ENCODE peak calls at places on chromosome 22, in nine cellular contexts. F is stomach; S is IMR-90; K is spleen; G is suprapubic skin; T is cardiac muscle cell; U is right lobe of liver; E is CD8-positive, alpha-beta T cell; I is hepatocyte. Z is an unnamed sample. For H3K4me1 and H3K36me3, the result is how much of the 10 kb centered on the place peaks cover.

GRCh38 chr22:29511126-29511854 is 31.3 kb downstream of the NEFH start:
- DNase-seq in K (peak), F (no peak), S (no peak), E (no peak), I (no peak), T (no peak), U (no peak), G (no peak), Z (no peak)

GRCh38 chr22:50121202-50121740 is 31.5 kb downstream of the MOV10L1 start:
- DNase-seq in U (no peak), E (no peak), S (no peak), T (no peak), I (no peak), F (no peak), K (no peak), G (peak), Z (no peak)

GRCh38 chr22:17872491-17872890 is 98.2 kb upstream of the BID start:
- DNase-seq in T (no peak), I (no peak), G (no peak), K (no peak), S (peak), E (no peak), F (no peak), U (no peak), Z (no peak)

GRCh38 chr22:24563246-24563645 is 7.4 kb downstream of the SNRPD3 start:
- DNase-seq in T (no peak), F (no peak), K (peak), U (no peak), S (no peak), E (no peak), I (no peak), G (no peak), Z (no peak)

GRCh38 chr22:37782340-37783168 is 25.2 kb upstream of the GCAT start:
- DNase-seq in K (no peak), G (no peak), F (no peak), T (no peak), S (peak), I (no peak), E (no peak), U (no peak), Z (no peak)

GRCh38 chr22:35552186-35552842 is 11.7 kb downstream of the RASD2 start:
- DNase-seq in U (no peak), E (peak), K (peak), S (no peak), T (peak), F (no peak), I (peak), G (no peak), Z (no peak)

GRCh38 chr22:25548866-25549464 is 15.5 kb upstream of the GRK3 start:
- DNase-seq in S (no peak), K (no peak), G (no peak), U (no peak), F (no peak), I (no peak), E (no peak), T (no peak), Z (no peak)

GRCh38 chr22:17562906-17563870 is at the start of gene SLC25A18:
- DNase-seq in T (peak), G (no peak), U (peak), S (no peak), I (peak), E (no peak), K (peak), F (no peak), Z (peak)

GRCh38 chr22:26041931-26042330 is 127.3 kb upstream of the SEZ6L start:
- DNase-seq in G (no peak), K (no peak), F (no peak), U (no peak), S (no peak), E (no peak), T (no peak), I (no peak), Z (no peak)

GRCh38 chr22:17115311-17115710 is 5.8 kb downstream of the TMEM121B start:
- DNase-seq in K (peak), S (no peak), T (no peak), G (no peak), E (no peak), I (no peak), U (no peak), F (no peak), Z (no peak)

GRCh38 chr22:23784215-23784732 is 2.5 kb upstream of the SMARCB1 start:
- DNase-seq in S (peak), T (no peak), K (no peak), G (no peak), U (peak), E (no peak), F (peak), I (peak), Z (no peak)

GRCh38 chr22:32868928-32869327 is 67.4 kb downstream of the TIMP3 start:
- DNase-seq in F (no peak), I (no peak), U (no peak), K (no peak), T (no peak), S (no peak), E (no peak), G (no peak), Z (no peak)

GRCh38 chr22:35380537-35381423 is at the start of gene HMOX1:
- DNase-seq in G (peak), K (peak), I (peak), S (peak), E (peak), F (peak), T (peak), U (peak), Z (peak)

GRCh38 chr22:23305922-23306374 is 125.6 kb downstream of the BCR start:
- DNase-seq in I (peak), F (peak), G (peak), E (no peak), K (peak), U (no peak), T (peak), S (peak), Z (peak)

GRCh38 chr22:31290494-31291402 is 1.5 kb downstream of the PIK3IP1 start:
- DNase-seq in T (peak), K (peak), U (peak), F (peak), S (peak), I (peak), G (peak), E (peak), Z (peak)
- H3K4me1 ChIP-seq in T (under half), K (under half), U (under half), F (half or more), S (under half), I (under half), G (half or more), E (half or more), Z (half or more)

GRCh38 chr22:46665151-46665695 is 45.0 kb downstream of the GRAMD4 start:
- DNase-seq in T (no peak), S (no peak), U (no peak), E (no peak), K (no peak), G (no peak), I (no peak), F (no peak), Z (no peak)
- H3K36me3 ChIP-seq in T (under half), S (half or more), U (under half), E (under half), K (half or more), G (half or more), I (under half), F (half or more), Z (half or more)

DNA sequence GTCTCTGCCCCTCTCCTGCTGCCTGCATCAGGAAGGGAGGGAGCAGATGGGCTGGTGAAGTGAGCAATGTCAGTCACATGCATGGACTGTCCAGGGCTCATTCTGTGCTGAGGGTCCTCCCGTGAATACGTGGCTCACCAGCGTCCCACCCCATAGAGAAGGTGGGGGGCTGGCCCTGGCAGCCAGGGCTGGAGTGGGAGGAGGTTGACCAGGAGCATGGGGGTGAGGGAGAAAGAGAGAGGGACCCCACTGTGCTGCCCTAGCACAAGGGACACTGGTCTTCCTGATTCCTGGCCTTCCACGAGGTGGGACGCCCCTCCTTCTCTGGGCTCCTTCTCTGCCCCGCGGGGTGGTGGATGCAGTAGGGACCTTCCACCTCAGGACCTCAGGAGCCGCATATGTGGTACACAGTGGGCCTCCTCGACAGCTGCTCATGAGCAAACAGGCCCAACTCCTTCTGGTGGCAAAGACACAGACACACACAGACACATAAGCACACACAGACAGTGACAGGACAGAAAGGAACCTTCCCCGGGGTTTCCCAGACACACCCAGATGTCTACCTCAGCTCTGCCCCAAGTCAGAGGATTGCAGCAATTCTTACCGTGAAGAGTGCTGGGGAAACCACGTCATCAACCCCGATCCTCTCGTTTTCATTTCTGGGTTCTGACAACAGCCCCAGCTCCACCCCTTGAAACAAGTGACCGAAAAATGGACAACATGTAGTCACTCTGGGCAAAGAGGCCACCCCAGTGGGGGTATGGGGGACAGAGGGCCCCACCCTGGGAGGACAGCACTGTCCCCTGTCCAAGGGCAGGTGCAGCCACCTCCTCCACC is 3.6 kb upstream of the APOBEC3A start:
- DNase-seq in G (no peak), S (no peak), F (no peak), U (peak), I (peak), T (no peak), E (no peak), K (peak), Z (no peak)
- H3K4me1 ChIP-seq in G (under half), S (under half), F (under half), U (under half), I (under half), T (under half), E (under half), K (under half), Z (under half)

GRCh38 chr22:20572132-20572802 is 64.9 kb downstream of the MED15 start:
- DNase-seq in E (no peak), G (no peak), S (no peak), K (peak), U (no peak), I (no peak), F (no peak), T (no peak), Z (peak)
- H3K36me3 ChIP-seq in E (half or more), G (half or more), S (half or more), K (half or more), U (half or more), I (under half), F (half or more), T (under half), Z (half or more)

GRCh38 chr22:21816472-21816786 is 51.0 kb downstream of the MAPK1 start:
- DNase-seq in G (no peak), E (no peak), U (no peak), I (no peak), S (no peak), F (no peak), K (no peak), T (no peak), Z (no peak)

GRCh38 chr22:21818487-21819182 is 48.8 kb downstream of the MAPK1 start:
- DNase-seq in U (no peak), T (no peak), K (no peak), S (no peak), F (no peak), G (no peak), I (no peak), E (no peak), Z (no peak)

GRCh38 chr22:21815958-21816357 is 51.5 kb downstream of the MAPK1 start:
- DNase-seq in U (no peak), T (no peak), K (no peak), G (no peak), S (no peak), I (no peak), F (no peak), E (no peak), Z (no peak)

GRCh38 chr22:21815357-21815756 is 52.1 kb downstream of the MAPK1 start:
- DNase-seq in G (no peak), F (no peak), U (no peak), I (no peak), K (no peak), S (no peak), E (no peak), T (no peak), Z (no peak)

GRCh38 chr22:21816787-21817496 is 50.5 kb downstream of the MAPK1 start:
- DNase-seq in S (peak), I (peak), E (peak), T (peak), U (no peak), G (no peak), K (no peak), F (no peak), Z (no peak)
- H3K4me1 ChIP-seq in S (under half), I (under half), E (under half), T (under half), U (under half), G (under half), K (under half), F (half or more), Z (half or more)

GRCh38 chr22:41274856-41275255 is 11.1 kb downstream of the RANGAP1 start:
- DNase-seq in I (no peak), S (no peak), E (no peak), U (no peak), K (no peak), G (no peak), F (no peak), T (no peak), Z (no peak)
- H3K36me3 ChIP-seq in I (under half), S (half or more), E (under half), U (half or more), K (half or more), G (half or more), F (half or more), T (under half), Z (half or more)

DNA sequence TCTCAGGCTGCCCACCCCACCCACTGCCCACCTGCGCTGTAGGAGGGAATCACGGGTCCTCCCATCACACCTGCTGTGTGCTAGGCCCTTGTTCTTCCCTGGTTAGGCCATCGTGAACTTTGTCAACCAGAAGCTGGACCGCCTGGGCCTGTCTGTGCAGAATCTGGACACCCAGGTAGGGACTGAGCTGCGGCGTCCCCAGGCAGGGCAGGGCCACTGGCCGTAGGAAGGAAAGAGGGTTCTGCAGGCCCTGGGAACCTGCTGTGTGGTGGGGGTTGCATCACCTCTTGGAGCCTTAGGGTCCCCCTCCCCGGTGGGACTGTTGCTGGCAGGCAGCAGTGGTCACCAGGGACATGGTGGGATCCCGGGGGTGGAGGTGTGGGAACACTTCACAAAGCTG is 15.5 kb downstream of the PARVG start:
- DNase-seq in I (no peak), G (no peak), K (no peak), T (no peak), F (no peak), S (no peak), E (no peak), U (no peak), Z (no peak)
- H3K4me1 ChIP-seq in I (under half), G (under half), K (under half), T (under half), F (under half), S (under half), E (under half), U (under half), Z (under half)

DNA sequence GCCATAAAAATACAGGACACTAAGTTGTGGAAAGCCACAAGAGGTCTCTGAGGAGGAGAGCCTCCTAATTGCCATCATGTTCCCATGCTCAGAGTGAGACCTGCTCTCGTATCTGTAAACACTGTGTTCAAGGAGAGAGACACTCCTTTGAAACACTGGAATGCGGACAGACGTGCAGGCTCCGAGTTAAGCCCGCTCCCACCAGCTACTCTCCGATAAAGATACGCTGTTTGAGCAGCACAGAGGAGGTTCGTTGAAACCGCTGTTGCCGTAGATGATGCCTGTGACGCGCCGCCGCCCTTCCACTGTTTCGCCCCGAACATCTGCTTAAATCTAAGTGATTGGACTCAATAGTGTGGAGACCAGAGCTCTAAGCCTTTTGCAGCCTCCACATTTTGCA is 25.1 kb downstream of the NUP50 start:
- DNase-seq in F (no peak), I (no peak), G (peak), T (no peak), U (no peak), S (no peak), E (no peak), K (peak), Z (no peak)
- H3K36me3 ChIP-seq in F (under half), I (under half), G (under half), T (under half), U (under half), S (under half), E (under half), K (under half), Z (under half)

GRCh38 chr22:27474711-27475547 is 326.6 kb downstream of the MN1 start:
- DNase-seq in F (no peak), U (no peak), G (no peak), K (no peak), T (peak), I (peak), E (no peak), S (peak), Z (no peak)
- H3K4me1 ChIP-seq in F (under half), U (under half), G (under half), K (under half), T (under half), I (under half), E (under half), S (under half), Z (under half)

DNA sequence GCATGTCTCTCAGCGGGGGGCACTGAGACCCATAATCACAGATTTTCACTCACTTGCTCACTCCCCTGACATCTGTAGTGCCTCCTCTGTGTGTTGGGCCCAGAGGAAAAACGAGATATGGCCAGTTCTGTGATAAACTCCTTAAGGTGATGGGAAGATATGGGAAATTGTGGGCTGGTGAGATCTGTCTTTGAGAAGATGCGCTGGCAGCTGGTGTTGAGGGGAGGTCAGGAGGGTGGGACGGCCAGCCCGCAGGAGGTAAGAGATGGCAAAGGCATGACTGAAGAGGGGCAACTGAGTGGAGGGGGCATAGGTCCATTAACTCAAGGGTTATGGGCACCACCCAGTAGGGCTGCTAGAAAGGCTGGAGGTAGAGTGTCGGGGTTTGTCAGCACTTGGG is 60.1 kb upstream of the CLTCL1 start:
- DNase-seq in U (no peak), T (no peak), I (no peak), S (no peak), E (no peak), K (no peak), F (no peak), G (no peak), Z (no peak)
- H3K36me3 ChIP-seq in U (half or more), T (under half), I (under half), S (half or more), E (under half), K (half or more), F (half or more), G (half or more), Z (half or more)

Z was measured in left ventricle myocardium inferior.